ENCODE peak calls at places on chromosomes 16 and 17, in six cellular contexts. E, I, P, O, J and M are unnamed samples.

GRCh38 chr17:43905985-43906852 is 1.1 kb downstream of the MPP2 start:
- DNase-seq in E (peak; percentile 96), I (peak; percentile 73), P (no peak), O (no peak), J (peak; percentile 58), M (peak; percentile 90)

GRCh38 chr16:23949630-23950290 is 114.0 kb downstream of the PRKCB start:
- DNase-seq in P (no peak), I (peak; percentile 30), E (no peak), J (no peak), O (no peak), M (no peak)

GRCh38 chr17:58436805-58437239 is 19.5 kb upstream of the RNF43 start:
- DNase-seq in J (no peak), E (no peak), O (no peak), I (no peak), P (no peak), M (no peak)

GRCh38 chr17:44362964-44363612 is 565 bp downstream of the FAM171A2 start:
- DNase-seq in O (no peak), I (no peak), P (no peak), J (no peak), E (peak; percentile 53), M (peak; percentile 98)

GRCh38 chr16:71722801-71723536 is 1.5 kb downstream of the PHLPP2 start:
- DNase-seq in I (peak; percentile 70), O (peak; percentile 78), J (peak; percentile 52), P (peak; percentile 59), E (peak; percentile 92), M (peak; percentile 95)

GRCh38 chr16:48613061-48613957 is 3.3 kb upstream of the N4BP1 start:
- DNase-seq in P (no peak), J (peak; percentile 47), E (peak; percentile 45), O (peak; percentile 80), I (no peak), M (peak; percentile 65)

GRCh38 chr16:66720766-66721165 is 24.2 kb upstream of the CMTM4 start:
- DNase-seq in O (no peak), E (no peak), J (no peak), I (no peak), P (no peak), M (no peak)

GRCh38 chr16:72110662-72111615 is 17.3 kb downstream of the DHX38 start:
- DNase-seq in O (no peak), J (no peak), P (no peak), E (no peak), I (no peak), M (peak; percentile 30)

GRCh38 chr17:60468371-60468770 is 46.1 kb downstream of the CHCT1 start:
- DNase-seq in I (no peak), P (no peak), J (peak; percentile 48), E (no peak), O (no peak), M (no peak)

GRCh38 chr16:17942067-17942466 is 394.5 kb downstream of the NPIPA8 start:
- DNase-seq in P (no peak), E (no peak), J (no peak), O (no peak), I (no peak), M (no peak)

GRCh38 chr17:62792122-62792800 is 15.9 kb downstream of the MARCHF10 start:
- DNase-seq in O (peak; percentile 98), P (no peak), E (no peak), I (no peak), J (peak; percentile 63), M (peak; percentile 80)

GRCh38 chr16:65318138-65318537 is 196.3 kb upstream of the CDH11 start:
- DNase-seq in E (peak; percentile 28), O (no peak), P (no peak), I (no peak), J (no peak), M (no peak)

GRCh38 chr17:53823341-53824050 is 769 bp downstream of the KIF2B start:
- DNase-seq in P (no peak), O (no peak), I (no peak), E (no peak), J (no peak), M (no peak)

GRCh38 chr17:40224707-40225092 is 5.6 kb downstream of the WIPF2 start:
- DNase-seq in P (no peak), I (no peak), E (no peak), O (no peak), J (peak; percentile 92), M (no peak)

GRCh38 chr16:51133130-51133529 is 17.9 kb downstream of the SALL1 start:
- DNase-seq in E (no peak), P (no peak), O (no peak), J (no peak), I (no peak), M (no peak)

GRCh38 chr17:61475726-61476125 is 23.5 kb downstream of the TBX4 start:
- DNase-seq in O (no peak), J (peak; percentile 16), P (no peak), I (no peak), E (no peak), M (no peak)

GRCh38 chr17:63988741-63989621 is 9.2 kb upstream of the PRR29 start:
- DNase-seq in J (no peak), P (no peak), I (peak; percentile 11), O (no peak), E (peak; percentile 45), M (peak; percentile 75)

GRCh38 chr17:27218041-27218440 is 75.9 kb upstream of the WSB1 start:
- DNase-seq in I (no peak), P (no peak), J (no peak), O (no peak), E (no peak), M (no peak)

GRCh38 chr16:78134944-78135619 is 35.6 kb downstream of the WWOX start:
- DNase-seq in I (no peak), O (no peak), E (no peak), P (no peak), J (no peak), M (no peak)

GRCh38 chr17:50345443-50346312 is at the start of gene XYLT2:
- DNase-seq in P (peak; percentile 86), I (peak; percentile 90), J (peak; percentile 67), E (peak; percentile 91), O (peak; percentile 38), M (peak; percentile 100)

GRCh38 chr16:47069841-47070584 is 73.7 kb downstream of the NETO2 start:
- DNase-seq in J (no peak), P (no peak), I (no peak), E (no peak), O (no peak), M (peak; percentile 53)

GRCh38 chr17:68396795-68397536 is 60.3 kb downstream of the WIPI1 start:
- DNase-seq in I (no peak), O (no peak), E (no peak), J (no peak), P (no peak), M (no peak)

GRCh38 chr16:50228364-50228868 is 37.9 kb upstream of the ADCY7 start:
- DNase-seq in P (no peak), I (no peak), E (no peak), J (no peak), O (no peak), M (no peak)